ENCODE peak calls at places on chromosomes 3 and 15, in four cellular contexts. G is IMR-90, C is neuronal stem cell, P is mesenchymal stem cell. B is an unnamed sample.
A peak's percentile ranks its signal among the peaks of the same experiment; 100 is the strongest.

GRCh38 chr3:163735394-163735793 is 1342.9 kb downstream of the SI start:
- DNase-seq in G (no peak), C (no peak), P (no peak), B (no peak)

GRCh38 chr3:189519458-189519857 is 111.7 kb upstream of the TP63 start:
- DNase-seq in C (no peak), P (no peak), G (no peak), B (no peak)

GRCh38 chr3:197878427-197878826 is 71.6 kb upstream of the RPL35A start:
- DNase-seq in P (no peak), G (no peak), C (no peak), B (no peak)

GRCh38 chr3:156605686-156606605 is 51.0 kb upstream of the SSR3 start:
- DNase-seq in P (peak; percentile 88), C (peak; percentile 49), G (peak; percentile 69), B (peak; percentile 87)

GRCh38 chr15:88912500-88912921 is 668 bp downstream of the MFGE8 start:
- DNase-seq in P (peak; percentile 56), G (no peak), C (no peak), B (peak; percentile 50)

GRCh38 chr3:184234224-184234623 is 4.8 kb downstream of the VWA5B2 start:
- DNase-seq in P (peak; percentile 68), C (no peak), G (peak; percentile 83), B (no peak)

GRCh38 chr3:161854232-161854771 is 357.7 kb downstream of the OTOL1 start:
- DNase-seq in P (peak; percentile 84), G (peak; percentile 70), C (no peak), B (peak; percentile 85)

GRCh38 chr3:8737823-8738222 is 4.2 kb downstream of the CAV3 start:
- DNase-seq in P (no peak), C (no peak), G (no peak), B (no peak)

GRCh38 chr15:29774900-29775299 is 47.4 kb downstream of the TJP1 start:
- DNase-seq in P (peak; percentile 72), G (peak; percentile 86), C (no peak), B (no peak)

GRCh38 chr3:8532251-8532831 is 30.7 kb downstream of the LMCD1 start:
- DNase-seq in P (peak; percentile 76), G (peak; percentile 71), C (no peak), B (no peak)

GRCh38 chr3:123158330-123158729 is 43.4 kb upstream of the SEC22A start:
- DNase-seq in G (no peak), P (no peak), C (no peak), B (no peak)

GRCh38 chr15:57036352-57036751 is 117.9 kb downstream of the TCF12 start:
- DNase-seq in P (no peak), G (no peak), C (no peak), B (peak; percentile 59)

GRCh38 chr3:99419111-99419510 is 219.3 kb upstream of the COL8A1 start:
- DNase-seq in P (no peak), C (no peak), G (no peak), B (no peak)

GRCh38 chr3:143676742-143677141 is 171.5 kb downstream of the SLC9A9 start:
- DNase-seq in C (no peak), G (no peak), P (no peak), B (no peak)

GRCh38 chr15:100429116-100429728 is 87.4 kb upstream of the ADAMTS17 start:
- DNase-seq in P (no peak), G (no peak), C (no peak), B (no peak)

GRCh38 chr15:96285306-96285705 is 45.2 kb upstream of the NR2F2 start:
- DNase-seq in C (no peak), G (peak; percentile 99), P (peak; percentile 59), B (peak; percentile 23)

GRCh38 chr3:48663489-48664312 is 1.0 kb upstream of the CELSR3 start:
- DNase-seq in P (peak; percentile 100), C (peak; percentile 99), G (peak; percentile 99), B (peak; percentile 100)

GRCh38 chr3:102163039-102163817 is 271.6 kb upstream of the ZPLD1 start:
- DNase-seq in G (peak; percentile 58), P (peak; percentile 83), C (no peak), B (no peak)

GRCh38 chr3:50155891-50156290 is 767 bp downstream of the SEMA3F start:
- DNase-seq in G (no peak), P (peak; percentile 28), C (no peak), B (no peak)

GRCh38 chr15:49088996-49089395 is 42.8 kb upstream of the SECISBP2L start:
- DNase-seq in G (no peak), C (no peak), P (no peak), B (peak; percentile 14)

GRCh38 chr15:48414015-48414414 is 82.8 kb downstream of the DUT start:
- DNase-seq in P (peak; percentile 52), G (peak; percentile 68), C (no peak), B (no peak)

GRCh38 chr3:24686764-24687163 is 192.1 kb upstream of the THRB start:
- DNase-seq in G (peak; percentile 11), C (no peak), P (peak; percentile 81), B (no peak)

GRCh38 chr3:99094611-99095010 is 193.1 kb upstream of the DCBLD2 start:
- DNase-seq in P (no peak), C (no peak), G (no peak), B (no peak)

GRCh38 chr3:196638922-196639516 is 475 bp upstream of the NRROS start:
- DNase-seq in C (no peak), P (no peak), G (no peak), B (no peak)

GRCh38 chr3:191412764-191413163 is 48.2 kb upstream of the PYDC2 start:
- DNase-seq in G (peak; percentile 97), P (peak; percentile 62), C (no peak), B (peak; percentile 65)

GRCh38 chr15:100211855-100212850 is 129.6 kb downstream of the ADAMTS17 start:
- DNase-seq in G (no peak), C (no peak), P (peak; percentile 0), B (peak; percentile 53)

GRCh38 chr15:44882499-44882968 is 74.0 kb upstream of the TERB2 start:
- DNase-seq in G (no peak), C (no peak), P (no peak), B (no peak)

GRCh38 chr15:60913901-60914300 is 315.2 kb downstream of the RORA start:
- DNase-seq in P (no peak), C (no peak), G (no peak), B (no peak)

GRCh38 chr3:117868766-117869165 is 1159.2 kb downstream of the TUSC7 start:
- DNase-seq in G (peak; percentile 60), C (no peak), P (no peak), B (no peak)

GRCh38 chr3:69292185-69292584 is 93.7 kb downstream of the FRMD4B start:
- DNase-seq in G (no peak), C (no peak), P (no peak), B (peak; percentile 62)

GRCh38 chr3:113136071-113136470 is 75.3 kb upstream of the BOC start:
- DNase-seq in P (peak; percentile 40), C (no peak), G (peak; percentile 27), B (peak; percentile 15)

GRCh38 chr3:72230774-72231379 is 445.9 kb upstream of the PROK2 start:
- DNase-seq in P (no peak), C (no peak), G (no peak), B (no peak)

GRCh38 chr15:28861031-28861534 is 12.6 kb upstream of the GOLGA6L7 start:
- DNase-seq in G (peak; percentile 8), P (peak; percentile 7), C (no peak), B (no peak)

DNA sequence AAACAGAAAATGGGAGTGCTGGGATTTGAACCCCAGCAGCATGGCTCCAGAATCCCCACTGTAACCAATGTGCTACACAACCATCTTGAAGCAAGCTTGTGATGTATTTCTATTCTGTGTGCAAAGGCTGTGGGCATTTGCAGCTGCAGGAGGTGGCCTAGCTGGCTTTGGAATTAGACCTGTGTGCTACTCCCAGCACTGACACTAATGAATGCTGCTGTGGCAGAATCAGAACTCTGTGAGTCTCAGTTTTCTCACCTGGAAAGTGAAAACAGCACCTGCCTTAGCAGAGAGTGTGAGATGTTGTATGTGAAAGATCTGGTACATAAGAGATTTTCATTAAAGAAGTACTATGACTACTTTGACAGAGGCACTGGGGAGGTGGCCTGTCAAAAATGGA is 21.5 kb upstream of the SMAD6 start:
- DNase-seq in C (no peak), P (no peak), G (no peak), B (no peak)
- H2AK5ac ChIP-seq in C (no peak overlapping the region), P (no peak overlapping the region), G (no peak overlapping the region), B (peak overlapping the region; percentile 75)

DNA sequence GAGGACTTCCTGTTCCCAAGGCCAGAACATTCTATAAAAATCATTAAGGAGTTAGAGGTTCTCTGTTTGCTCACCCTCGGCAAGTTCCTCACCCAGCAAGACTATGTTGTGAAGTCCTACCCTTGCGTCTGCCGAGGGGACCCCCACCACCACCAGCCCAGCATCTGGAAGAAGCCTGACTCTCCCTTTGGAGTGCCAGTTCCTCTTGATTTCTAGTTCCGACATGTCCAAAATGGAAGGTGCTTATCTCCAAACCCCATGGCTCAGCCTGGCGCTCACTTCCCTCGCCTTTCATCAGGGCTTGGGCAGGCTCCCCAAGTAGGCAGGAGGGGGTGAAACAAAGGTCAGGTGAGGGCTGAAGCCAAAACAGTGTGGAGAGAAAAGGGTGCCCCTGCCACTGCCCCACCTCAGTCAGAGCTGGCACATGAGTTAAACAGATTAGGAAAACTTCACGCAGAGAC is 41.1 kb downstream of the BHLHE40 start:
- DNase-seq in C (no peak), P (no peak), G (no peak), B (no peak)
- H3K4me1 ChIP-seq in C (no peaks in the 10 kb centered on the region), P (peaks cover 15% of the 10 kb centered on the region), G (peaks cover 15% of the 10 kb centered on the region), B (peaks cover 18% of the 10 kb centered on the region)

GRCh38 chr15:92657486-92657885 is 1.9 kb upstream of the FAM174B start:
- DNase-seq in P (no peak), G (no peak), C (no peak), B (no peak)

GRCh38 chr15:92653836-92654524 is 1.6 kb downstream of the FAM174B start:
- DNase-seq in C (no peak), P (peak; percentile 12), G (no peak), B (peak; percentile 67)

GRCh38 chr15:92654662-92655061 is 913 bp downstream of the FAM174B start:
- DNase-seq in G (no peak), C (no peak), P (no peak), B (no peak)

GRCh38 chr15:92655178-92655995 is at the start of gene FAM174B:
- DNase-seq in C (peak; percentile 54), G (no peak), P (peak; percentile 33), B (peak; percentile 84)

DNA sequence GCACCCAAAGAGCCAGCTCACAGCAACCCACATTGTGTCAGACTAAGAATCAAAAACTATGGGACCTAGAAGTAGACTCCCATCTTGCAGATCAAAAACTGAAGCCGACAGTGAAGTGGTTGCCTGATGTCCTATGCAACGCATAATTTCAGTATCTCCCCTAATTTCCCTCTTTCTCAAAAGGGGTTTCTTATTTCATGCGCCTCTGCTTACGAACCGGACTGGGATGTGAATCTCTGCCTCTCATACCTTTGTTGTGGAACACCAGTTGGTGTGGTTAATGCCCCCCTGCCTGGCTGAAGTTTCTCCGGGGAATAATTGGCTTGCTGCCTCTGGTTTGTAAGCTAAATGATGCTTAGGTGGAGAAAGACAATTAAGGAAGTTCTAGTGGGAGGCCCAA is 514 bp upstream of the FAM174B start:
- DNase-seq in C (no peak), G (no peak), P (no peak), B (peak; percentile 39)
- H3K27ac ChIP-seq in C (no peak overlapping the region), G (no peak overlapping the region), P (no peak overlapping the region), B (peak overlapping the region; percentile 77)

GRCh38 chr15:39125904-39126303 is 455.0 kb upstream of the THBS1 start:
- DNase-seq in C (peak; percentile 36), G (peak; percentile 68), P (peak; percentile 66), B (peak; percentile 68)

GRCh38 chr15:39127925-39128617 is 452.8 kb upstream of the THBS1 start:
- DNase-seq in C (no peak), P (peak; percentile 95), G (peak; percentile 97), B (peak; percentile 92)

GRCh38 chr15:39130556-39131379 is 450.1 kb upstream of the THBS1 start:
- DNase-seq in P (peak; percentile 63), G (peak; percentile 67), C (no peak), B (no peak)

GRCh38 chr15:39127151-39127815 is 453.6 kb upstream of the THBS1 start:
- DNase-seq in G (no peak), C (no peak), P (peak; percentile 30), B (no peak)

GRCh38 chr15:39128746-39129145 is 452.1 kb upstream of the THBS1 start:
- DNase-seq in C (no peak), G (no peak), P (peak; percentile 66), B (no peak)
- H2AK5ac ChIP-seq in C (no peak overlapping the region), G (peak overlapping the region; percentile 100), P (peak overlapping the region; percentile 99), B (no peak overlapping the region)